ENCODE peak calls at places on chromosomes 11 and 22, in seven cellular contexts. Y, O, C, K, E, G and W are unnamed samples.

GRCh38 chr11:34271727-34272126 is 86.1 kb downstream of the ABTB2 start:
- DNase-seq in K (no peak), E (no peak), G (no peak), C (no peak), Y (no peak), O (no peak), W (no peak)

GRCh38 chr22:33564683-33565082 is 355.6 kb downstream of the LARGE1 start:
- DNase-seq in C (no peak), G (no peak), O (no peak), E (no peak), K (no peak), Y (no peak), W (no peak)

GRCh38 chr11:9755561-9755960 is 91.7 kb downstream of the SWAP70 start:
- DNase-seq in C (no peak), K (no peak), Y (no peak), G (peak), O (no peak), E (no peak), W (no peak)

GRCh38 chr11:29300441-29300840 is 716.4 kb downstream of the KCNA4 start:
- DNase-seq in C (no peak), E (no peak), Y (no peak), K (no peak), O (no peak), G (peak), W (no peak)

GRCh38 chr11:117146521-117146920 is 2.4 kb downstream of the PAFAH1B2 start:
- DNase-seq in Y (no peak), G (peak), E (no peak), C (no peak), O (no peak), K (no peak), W (no peak)

GRCh38 chr11:60363542-60364525 is 14.5 kb upstream of the MS4A7 start:
- DNase-seq in K (no peak), O (peak), C (peak), E (peak), Y (no peak), G (peak), W (peak)

GRCh38 chr11:44728491-44728910 is 1.7 kb downstream of the TSPAN18 start:
- DNase-seq in C (no peak), E (no peak), O (no peak), G (no peak), Y (no peak), K (no peak), W (no peak)

GRCh38 chr22:17346578-17346977 is 22.7 kb upstream of the CECR2 start:
- DNase-seq in O (no peak), K (no peak), E (no peak), G (no peak), Y (no peak), C (no peak), W (no peak)

GRCh38 chr11:65394125-65394536 is 7.7 kb downstream of the FRMD8 start:
- DNase-seq in C (no peak), G (no peak), E (no peak), O (no peak), K (no peak), Y (peak), W (no peak)

GRCh38 chr11:36376315-36376887 is 80.3 kb downstream of the PRR5L start:
- DNase-seq in Y (peak), C (no peak), E (no peak), K (no peak), G (peak), O (peak), W (no peak)

GRCh38 chr11:64241175-64241429 is 207 bp downstream of the FKBP2 start:
- DNase-seq in E (peak), G (no peak), C (no peak), Y (no peak), K (no peak), O (no peak), W (no peak)

GRCh38 chr11:90391756-90392155 is 168.9 kb upstream of the CHORDC1 start:
- DNase-seq in O (no peak), E (no peak), K (no peak), C (no peak), Y (no peak), G (no peak), W (no peak)

GRCh38 chr22:41478891-41479521 is 10.1 kb downstream of the ACO2 start:
- DNase-seq in E (no peak), K (no peak), C (no peak), G (peak), Y (peak), O (no peak), W (no peak)

GRCh38 chr11:69261116-69261515 is 32.8 kb upstream of the MYEOV start:
- DNase-seq in O (no peak), K (no peak), E (no peak), Y (peak), G (no peak), C (no peak), W (no peak)

GRCh38 chr11:11313426-11313825 is 39.6 kb downstream of the CSNK2A3 start:
- DNase-seq in O (peak), K (no peak), C (no peak), Y (peak), E (no peak), G (peak), W (no peak)

GRCh38 chr11:2465201-2466068 is 20.6 kb downstream of the KCNQ1 start:
- DNase-seq in C (no peak), O (no peak), Y (peak), E (no peak), G (no peak), K (no peak), W (no peak)

GRCh38 chr11:75474240-75474639 is 41.2 kb upstream of the KLHL35 start:
- DNase-seq in E (no peak), Y (no peak), G (peak), C (no peak), O (no peak), K (no peak), W (peak)

GRCh38 chr22:29394931-29395581 is 6.7 kb upstream of the AP1B1 start:
- DNase-seq in Y (peak), K (peak), O (peak), E (no peak), C (peak), G (peak), W (peak)

GRCh38 chr11:126790550-126790981 is 210.0 kb downstream of the KIRREL3 start:
- DNase-seq in C (no peak), K (no peak), E (no peak), G (peak), O (peak), Y (no peak), W (no peak)

GRCh38 chr22:23673826-23674690 is 16.8 kb upstream of the RGL4 start:
- DNase-seq in G (no peak), C (no peak), E (no peak), Y (no peak), O (no peak), K (no peak), W (no peak)

GRCh38 chr11:3155691-3156258 is 9.3 kb downstream of the OSBPL5 start:
- DNase-seq in E (no peak), G (no peak), C (no peak), O (no peak), K (no peak), Y (peak), W (no peak)

GRCh38 chr11:843818-844692 is 1.4 kb downstream of the TSPAN4 start:
- DNase-seq in O (peak), G (peak), E (no peak), C (no peak), Y (peak), K (no peak), W (peak)

GRCh38 chr11:92765965-92766371 is 203.5 kb upstream of the MTNR1B start:
- DNase-seq in O (peak), G (peak), C (no peak), Y (no peak), K (no peak), E (no peak), W (no peak)

GRCh38 chr11:44855138-44855849 is 95.4 kb downstream of the TP53I11 start:
- DNase-seq in C (no peak), E (no peak), O (no peak), G (peak), Y (no peak), K (no peak), W (no peak)

GRCh38 chr22:41526802-41527799 is 17.2 kb downstream of the POLR3H start:
- DNase-seq in C (peak), O (peak), K (no peak), Y (no peak), E (no peak), G (peak), W (peak)

GRCh38 chr11:34929794-34930763 is 13.7 kb downstream of the PDHX start:
- DNase-seq in Y (no peak), K (no peak), E (no peak), G (no peak), O (no peak), C (no peak), W (no peak)

GRCh38 chr11:129787518-129787917 is 28.1 kb upstream of the TMEM45B start:
- DNase-seq in Y (no peak), K (no peak), G (no peak), E (no peak), C (no peak), O (no peak), W (no peak)